ENCODE peak calls at places on chromosomes 4 and X, in four cellular contexts. L, X, B and N are unnamed samples.

GRCh38 chrX:73765776-73766465 is 202.9 kb downstream of the CHIC1 start:
- DNase-seq in B (no peak), X (no peak), L (no peak), N (no peak)

GRCh38 chrX:14697453-14697852 is 168.1 kb downstream of the GLRA2 start:
- DNase-seq in B (no peak), X (no peak), L (peak; percentile 52), N (no peak)

GRCh38 chrX:20739038-20739745 is 472.5 kb upstream of the RPS6KA3 start:
- DNase-seq in L (no peak), X (no peak), B (no peak), N (no peak)

GRCh38 chr4:33831667-33832066 is 2412.6 kb downstream of the ARAP2 start:
- DNase-seq in X (no peak), B (no peak), L (no peak), N (no peak)

GRCh38 chr4:109079731-109080130 is 222.7 kb downstream of the COL25A1 start:
- DNase-seq in X (no peak), L (peak; percentile 3), B (no peak), N (no peak)

GRCh38 chrX:54977387-54977786 is 16.6 kb downstream of the PFKFB1 start:
- DNase-seq in X (no peak), L (no peak), B (no peak), N (no peak)

GRCh38 chr4:3306465-3306864 is 13.6 kb downstream of the RGS12 start:
- DNase-seq in B (no peak), X (peak; percentile 36), L (no peak), N (no peak)

GRCh38 chr4:25160714-25161598 is 707 bp upstream of the SEPSECS start:
- DNase-seq in L (peak; percentile 76), B (no peak), X (no peak), N (no peak)

GRCh38 chr4:124684301-124684700 is 28.2 kb downstream of the ANKRD50 start:
- DNase-seq in B (no peak), X (no peak), L (peak; percentile 14), N (no peak)

GRCh38 chr4:141645611-141646340 is 9.4 kb downstream of the IL15 start:
- DNase-seq in L (peak; percentile 38), B (no peak), X (no peak), N (peak; percentile 60)
- H3K27ac ChIP-seq in L (no peak overlapping the region), B (no peak overlapping the region), X (no peak overlapping the region), N (peak overlapping the region; percentile 29)

GRCh38 chrX:40423299-40423698 is 157.5 kb upstream of the ATP6AP2 start:
- DNase-seq in B (no peak), X (no peak), L (no peak), N (no peak)

GRCh38 chrX:40424259-40424658 is 156.5 kb upstream of the ATP6AP2 start:
- DNase-seq in L (no peak), B (no peak), X (no peak), N (no peak)

GRCh38 chrX:40418413-40419195 is 162.2 kb upstream of the ATP6AP2 start:
- DNase-seq in L (no peak), B (no peak), X (no peak), N (peak; percentile 56)

GRCh38 chrX:40422021-40422420 is 158.7 kb upstream of the ATP6AP2 start:
- DNase-seq in B (no peak), L (no peak), X (no peak), N (no peak)

DNA sequence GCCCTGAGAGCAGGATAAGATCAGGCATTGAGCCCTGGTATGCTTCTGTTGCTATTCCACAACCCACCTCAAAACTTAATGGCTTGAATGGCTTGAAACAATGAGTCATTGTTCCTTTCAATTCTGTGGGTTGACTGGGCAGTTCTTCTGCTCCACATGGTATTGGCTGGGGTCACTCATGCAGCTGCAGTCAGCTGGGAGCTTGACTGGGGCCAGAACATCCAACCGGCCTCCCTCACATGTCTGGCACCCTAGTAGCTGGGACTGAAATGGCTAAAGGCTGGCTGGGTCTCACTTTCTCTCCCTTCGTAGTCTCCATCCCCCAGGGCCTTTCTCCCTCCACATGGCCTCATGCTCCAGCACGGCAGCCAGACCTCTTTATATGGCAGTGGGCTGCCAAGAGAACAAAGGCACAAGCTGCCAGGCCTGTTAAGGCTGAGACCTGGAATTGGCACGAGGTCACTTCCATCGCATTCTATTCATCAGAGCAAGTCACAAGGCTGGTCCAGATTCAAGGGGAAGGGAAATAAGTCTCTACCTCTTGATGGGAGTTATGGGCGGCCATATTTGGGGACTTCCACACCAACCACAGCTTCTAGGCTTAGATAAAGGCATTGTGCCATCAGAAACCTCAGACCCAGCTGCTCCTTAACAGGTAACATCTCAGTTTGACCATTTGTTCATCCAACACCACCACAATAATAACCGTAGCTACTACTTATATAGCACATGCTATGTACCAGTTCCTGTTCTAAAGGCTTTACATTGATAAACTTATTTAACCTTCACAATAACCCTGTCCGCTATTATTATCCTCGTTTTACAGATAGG is 159.7 kb upstream of the ATP6AP2 start:
- DNase-seq in B (no peak), L (peak; percentile 73), X (no peak), N (no peak)
- H3K27ac ChIP-seq in B (no peak overlapping the region), L (no peak overlapping the region), X (no peak overlapping the region), N (no peak overlapping the region)

DNA sequence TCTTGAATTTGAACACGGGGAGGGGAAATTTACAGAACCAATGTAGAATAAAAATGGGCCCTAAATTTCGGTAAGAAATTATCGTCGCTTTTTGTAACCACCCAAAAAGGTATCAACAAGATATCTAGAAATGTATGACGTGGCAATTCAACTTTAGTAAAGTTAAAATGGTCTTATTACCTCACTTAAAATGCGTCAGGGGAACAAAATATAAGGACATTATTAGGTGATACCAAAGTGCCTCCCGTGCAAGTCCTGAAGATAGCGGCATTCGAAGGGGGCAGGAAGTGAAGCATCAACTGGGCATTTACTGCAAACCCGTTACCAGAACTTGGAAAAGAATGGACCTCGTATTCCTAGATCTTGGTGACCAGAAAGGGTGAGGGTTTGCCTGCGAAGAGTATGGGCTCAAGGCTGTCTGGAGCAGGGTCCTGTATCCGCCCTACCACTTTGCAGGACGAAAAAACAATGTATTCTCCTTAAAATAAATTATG is 980 bp downstream of the AP1S2 start:
- DNase-seq in X (no peak), B (no peak), L (no peak), N (no peak)
- H3K27ac ChIP-seq in X (peak overlapping the region; percentile 82), B (no peak overlapping the region), L (no peak overlapping the region), N (no peak overlapping the region)

GRCh38 chr4:71217688-71218087 is 121.1 kb upstream of the SLC4A4 start:
- DNase-seq in X (no peak), L (no peak), B (no peak), N (no peak)
- H3K27ac ChIP-seq in X (no peak overlapping the region), L (no peak overlapping the region), B (no peak overlapping the region), N (no peak overlapping the region)

GRCh38 chr4:156820931-156821330 is 150.7 kb downstream of the PDGFC start:
- DNase-seq in X (no peak), B (no peak), L (no peak), N (no peak)

GRCh38 chr4:156816356-156816755 is 155.2 kb downstream of the PDGFC start:
- DNase-seq in L (no peak), X (no peak), B (no peak), N (no peak)

GRCh38 chr4:156811963-156812362 is 159.6 kb downstream of the PDGFC start:
- DNase-seq in L (no peak), B (no peak), X (no peak), N (no peak)

DNA sequence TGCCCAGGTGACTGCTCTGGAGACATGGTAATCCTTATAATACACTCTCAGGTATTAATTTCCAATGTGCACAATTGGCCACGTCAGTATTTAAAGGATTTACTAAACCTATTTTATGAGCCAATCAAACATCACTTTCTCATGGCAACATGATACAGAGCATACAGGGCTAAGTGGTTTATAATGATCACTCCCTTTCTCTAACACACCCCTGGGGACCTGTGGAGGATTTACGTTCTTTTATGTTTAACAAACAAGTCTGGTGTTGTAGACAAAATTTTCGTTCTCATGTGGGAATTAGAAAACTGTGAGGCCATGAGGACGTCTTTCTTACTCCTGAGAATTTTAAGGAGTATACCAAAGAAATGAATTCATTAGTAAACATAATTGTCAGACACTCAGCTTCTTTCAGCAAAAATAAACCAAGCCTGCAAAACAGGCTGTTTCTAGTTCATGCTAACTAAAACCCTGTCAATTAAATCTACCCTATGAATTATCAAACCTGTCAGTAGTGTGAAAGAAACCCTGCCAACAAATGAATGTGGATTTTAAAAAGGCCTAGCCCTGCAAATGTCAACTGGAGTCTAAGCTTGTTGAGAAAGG is 155.8 kb downstream of the PDGFC start:
- DNase-seq in L (no peak), X (no peak), B (no peak), N (no peak)
- H3K27ac ChIP-seq in L (no peak overlapping the region), X (no peak overlapping the region), B (no peak overlapping the region), N (no peak overlapping the region)

DNA sequence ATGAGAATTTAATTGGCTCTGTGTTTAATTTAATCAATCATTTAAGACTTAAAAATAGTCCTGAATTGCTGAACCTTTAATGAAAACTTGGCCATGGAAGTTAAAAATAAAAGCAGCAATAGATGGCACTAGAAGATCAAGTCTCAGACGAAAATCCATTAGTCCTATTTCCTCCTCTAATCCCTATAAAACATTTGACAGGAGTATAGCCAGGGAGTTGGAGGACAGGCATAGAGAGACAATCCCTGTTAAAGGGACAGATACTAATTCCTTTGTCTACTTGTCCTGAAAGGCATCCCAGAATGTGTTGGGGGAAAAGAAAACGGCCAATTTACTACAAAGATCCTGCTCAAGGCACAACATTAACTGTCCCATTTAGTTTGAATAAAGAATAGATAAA is 276.3 kb upstream of the TACR3 start:
- DNase-seq in X (no peak), L (peak; percentile 77), B (no peak), N (peak; percentile 8)
- H3K27ac ChIP-seq in X (no peak overlapping the region), L (no peak overlapping the region), B (no peak overlapping the region), N (peak overlapping the region; percentile 69)

DNA sequence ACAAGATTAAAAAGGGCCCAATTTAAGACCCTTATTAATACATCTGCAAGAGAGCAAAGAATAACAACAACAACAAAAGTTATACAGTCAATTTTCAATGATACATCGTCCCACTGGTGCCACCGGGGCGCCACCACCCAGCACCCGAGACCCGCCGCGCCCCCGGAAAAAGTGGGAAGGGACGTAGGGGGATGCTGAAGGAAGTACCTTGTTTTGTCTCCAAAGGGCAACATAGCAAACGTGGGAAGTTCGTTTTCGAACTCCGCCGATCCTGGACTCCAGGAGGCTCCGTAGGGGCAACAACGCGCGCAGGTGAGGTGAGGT is 1.7 kb downstream of the PDE5A start:
- DNase-seq in B (no peak), L (no peak), X (no peak), N (no peak)
- H3K27ac ChIP-seq in B (peak overlapping the region; percentile 93), L (no peak overlapping the region), X (peak overlapping the region; percentile 84), N (peak overlapping the region; percentile 73)

DNA sequence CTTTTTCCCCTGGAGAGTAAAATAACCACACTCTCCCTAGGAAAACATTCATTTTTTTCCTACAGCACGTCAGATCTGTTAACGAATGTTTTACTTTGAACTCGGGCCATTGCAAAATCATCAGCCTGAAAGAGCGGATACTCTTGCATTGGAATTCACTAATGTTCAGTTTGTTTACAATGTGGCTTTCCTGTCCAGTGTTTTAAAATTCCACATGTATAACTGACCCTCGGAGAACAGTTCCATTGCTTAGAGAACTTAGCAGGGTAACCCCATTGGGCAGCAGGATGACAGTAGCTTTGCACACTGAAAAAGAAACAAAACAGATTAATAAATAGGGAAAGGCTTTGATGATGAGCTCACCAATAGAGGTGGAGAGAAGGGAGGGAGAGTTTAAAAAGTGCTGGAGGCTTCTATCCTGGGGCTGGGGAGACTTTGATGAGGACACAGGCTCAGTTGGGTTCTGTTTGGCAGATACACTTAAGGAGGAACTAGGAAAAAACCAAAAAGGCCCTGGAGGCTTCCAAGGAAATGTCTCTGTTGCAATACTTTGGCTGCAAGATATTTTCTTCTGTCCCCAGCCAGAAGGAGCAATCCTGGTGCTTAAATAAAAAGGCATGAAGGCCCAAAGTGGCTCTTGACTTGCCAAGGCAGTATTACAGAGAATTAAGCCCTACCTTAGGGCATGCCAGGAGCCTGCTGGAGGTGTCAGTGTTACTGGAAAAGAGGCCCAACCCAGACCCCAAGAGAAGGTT is 143.1 kb downstream of the ARSF start:
- DNase-seq in X (no peak), L (no peak), B (peak; percentile 88), N (no peak)
- H3K27ac ChIP-seq in X (no peak overlapping the region), L (no peak overlapping the region), B (peak overlapping the region; percentile 83), N (no peak overlapping the region)